ENCODE peak calls at places on chromosomes 4 and X, in four cellular contexts. One of them, this sample, is unnamed. For H3K4me1, the result is how much of the 10 kb centered on the place peaks cover.

GRCh38 chr4:135927651-135928050 is 1604.6 kb downstream of the PCDH18 start:
- DNase-seq in PC-9: peak
- DNase-seq in psoas muscle: no peak
- DNase-seq in Panc1: no peak
- DNase-seq in this sample: no peak

GRCh38 chr4:21577066-21577465 is 371.5 kb downstream of the KCNIP4 start:
- DNase-seq in PC-9: no peak
- DNase-seq in psoas muscle: no peak
- DNase-seq in Panc1: no peak
- DNase-seq in this sample: no peak

GRCh38 chrX:153969904-153970397 is 1.7 kb downstream of the HCFC1 start:
- DNase-seq in PC-9: no peak
- DNase-seq in psoas muscle: no peak
- DNase-seq in Panc1: no peak
- DNase-seq in this sample: no peak

GRCh38 chrX:125205918-125206665 is 113.6 kb upstream of the TEX13C start:
- DNase-seq in PC-9: no peak
- DNase-seq in psoas muscle: peak
- DNase-seq in Panc1: no peak
- DNase-seq in this sample: peak

GRCh38 chr4:158172558-158173258 is at the start of gene GASK1B:
- DNase-seq in PC-9: peak
- DNase-seq in psoas muscle: no peak
- DNase-seq in Panc1: no peak
- DNase-seq in this sample: peak

GRCh38 chrX:38166478-38167083 is 54.1 kb downstream of the SRPX start:
- DNase-seq in PC-9: no peak
- DNase-seq in psoas muscle: no peak
- DNase-seq in Panc1: no peak
- DNase-seq in this sample: no peak

GRCh38 chr4:182809417-182810102 is 107.6 kb downstream of the DCTD start:
- DNase-seq in PC-9: no peak
- DNase-seq in psoas muscle: no peak
- DNase-seq in Panc1: no peak
- DNase-seq in this sample: no peak

GRCh38 chr4:186651181-186651603 is 72.5 kb downstream of the FAT1 start:
- DNase-seq in PC-9: no peak
- DNase-seq in psoas muscle: no peak
- DNase-seq in Panc1: no peak
- DNase-seq in this sample: no peak

GRCh38 chrX:140510895-140511295 is 6.0 kb upstream of the SOX3 start:
- DNase-seq in PC-9: no peak
- DNase-seq in psoas muscle: no peak
- DNase-seq in Panc1: no peak
- DNase-seq in this sample: no peak

GRCh38 chr4:105457997-105458396 is 15.9 kb downstream of the PPA2 start:
- DNase-seq in PC-9: no peak
- DNase-seq in psoas muscle: no peak
- DNase-seq in Panc1: no peak
- DNase-seq in this sample: no peak

GRCh38 chrX:151359931-151360871 is 36.8 kb upstream of the VMA21 start:
- DNase-seq in PC-9: no peak
- DNase-seq in psoas muscle: peak
- DNase-seq in Panc1: no peak
- DNase-seq in this sample: no peak

DNA sequence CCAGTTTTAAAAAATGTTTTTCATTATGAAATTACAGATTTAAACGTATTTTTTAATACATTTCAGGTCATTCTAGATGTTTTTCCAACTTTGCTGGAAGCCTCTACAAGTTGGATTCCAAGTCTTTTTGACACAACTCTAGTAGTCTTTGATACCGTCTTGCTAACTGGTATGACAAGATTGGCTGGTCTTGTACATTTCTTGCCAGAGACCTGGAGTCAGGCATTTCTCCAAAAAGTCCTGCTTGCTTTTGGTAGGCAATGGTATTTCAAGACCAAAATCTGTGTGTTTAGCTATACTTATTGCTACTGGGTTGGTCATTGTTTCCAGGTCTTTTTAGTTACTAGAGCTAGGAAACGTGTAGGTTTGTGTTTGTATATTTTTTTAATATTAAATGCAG is 64.6 kb downstream of the SLAIN2 start:
- DNase-seq in PC-9: no peak
- DNase-seq in psoas muscle: no peak
- DNase-seq in Panc1: no peak
- DNase-seq in this sample: no peak
- H3K4me1 ChIP-seq in PC-9: under half
- H3K4me1 ChIP-seq in psoas muscle: under half
- H3K4me1 ChIP-seq in Panc1: under half
- H3K4me1 ChIP-seq in this sample: under half

GRCh38 chr4:76706581-76706980 is 191.4 kb downstream of the SOWAHB start:
- DNase-seq in PC-9: no peak
- DNase-seq in psoas muscle: no peak
- DNase-seq in Panc1: no peak
- DNase-seq in this sample: no peak
- H3K27ac ChIP-seq in PC-9: peak
- H3K27ac ChIP-seq in psoas muscle: no peak
- H3K27ac ChIP-seq in Panc1: no peak
- H3K27ac ChIP-seq in this sample: no peak

DNA sequence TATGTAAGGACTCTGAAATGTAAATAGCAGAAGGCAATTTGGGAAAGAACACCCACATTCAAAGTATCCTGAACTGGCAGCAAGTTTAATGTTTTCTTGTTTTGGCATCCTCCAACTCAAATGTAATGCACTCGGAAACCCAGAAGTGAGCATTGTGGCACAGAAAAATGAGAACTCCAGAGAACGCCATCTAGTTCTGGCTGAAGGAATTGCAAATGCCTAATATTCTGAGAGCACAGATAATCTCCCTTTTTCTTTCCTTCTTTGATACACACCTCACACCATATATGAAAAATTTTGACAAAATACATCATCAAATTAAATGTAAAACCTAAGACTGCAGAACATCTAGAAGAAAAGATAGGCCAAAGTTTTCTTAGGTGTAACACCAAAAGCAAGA is 52.1 kb downstream of the PWWP3B start:
- DNase-seq in PC-9: no peak
- DNase-seq in psoas muscle: no peak
- DNase-seq in Panc1: no peak
- DNase-seq in this sample: no peak
- TF ChIP-seq CTCF in PC-9: peak
- TF ChIP-seq CTCF in psoas muscle: peak
- TF ChIP-seq CTCF in Panc1: peak
- TF ChIP-seq CTCF in this sample: peak

DNA sequence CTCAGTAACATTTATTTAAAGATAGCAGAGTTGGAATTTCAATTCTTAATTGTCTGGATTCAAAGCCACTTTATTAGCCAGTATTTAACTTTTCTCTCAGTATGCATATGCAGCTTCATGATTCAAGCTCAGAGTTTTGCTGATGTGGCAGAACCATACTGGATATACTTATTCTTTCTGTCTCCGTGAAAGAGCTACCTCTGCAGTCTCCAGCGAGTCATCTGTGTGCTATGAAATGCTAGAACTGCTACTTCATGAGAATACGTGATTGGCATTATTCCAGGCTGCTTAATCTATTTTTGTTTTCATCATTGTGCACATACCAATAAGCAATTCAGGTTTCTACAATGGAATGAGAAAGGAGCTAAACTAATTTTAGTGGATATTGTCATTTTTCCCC is 743.7 kb downstream of the C4orf33 start:
- DNase-seq in PC-9: no peak
- DNase-seq in psoas muscle: no peak
- DNase-seq in Panc1: no peak
- DNase-seq in this sample: peak
- H3K4me1 ChIP-seq in PC-9: under half
- H3K4me1 ChIP-seq in psoas muscle: under half
- H3K4me1 ChIP-seq in Panc1: under half
- H3K4me1 ChIP-seq in this sample: under half

DNA sequence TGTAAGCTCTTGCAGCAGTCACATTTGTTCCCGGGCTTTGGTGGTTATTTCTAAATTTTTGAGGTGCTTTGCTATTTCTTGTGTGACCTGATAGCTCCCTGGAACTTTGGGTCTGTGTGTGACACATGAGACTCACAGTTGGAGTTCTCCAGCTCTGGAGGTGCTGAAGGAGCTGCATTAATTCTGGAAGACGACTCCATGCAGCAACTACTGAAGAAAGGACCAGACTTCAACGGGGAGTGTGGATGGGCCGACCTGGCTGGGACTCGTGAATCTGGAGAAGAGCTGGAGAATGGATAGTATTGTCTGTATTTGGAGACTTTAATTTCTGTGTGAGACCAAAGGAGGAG is 1.5 kb downstream of the MRFAP1 start:
- DNase-seq in PC-9: no peak
- DNase-seq in psoas muscle: no peak
- DNase-seq in Panc1: no peak
- DNase-seq in this sample: no peak
- H3K27ac ChIP-seq in PC-9: peak
- H3K27ac ChIP-seq in psoas muscle: peak
- H3K27ac ChIP-seq in Panc1: peak
- H3K27ac ChIP-seq in this sample: peak

GRCh38 chr4:150140774-150141400 is 62.6 kb downstream of the DCLK2 start:
- DNase-seq in PC-9: peak
- DNase-seq in psoas muscle: no peak
- DNase-seq in Panc1: no peak
- DNase-seq in this sample: peak

GRCh38 chr4:150145950-150146340 is 67.7 kb downstream of the DCLK2 start:
- DNase-seq in PC-9: no peak
- DNase-seq in psoas muscle: no peak
- DNase-seq in Panc1: no peak
- DNase-seq in this sample: no peak

GRCh38 chr4:150142831-150143230 is 64.6 kb downstream of the DCLK2 start:
- DNase-seq in PC-9: no peak
- DNase-seq in psoas muscle: no peak
- DNase-seq in Panc1: no peak
- DNase-seq in this sample: no peak

GRCh38 chr4:150149381-150149780 is 71.1 kb downstream of the DCLK2 start:
- DNase-seq in PC-9: no peak
- DNase-seq in psoas muscle: no peak
- DNase-seq in Panc1: no peak
- DNase-seq in this sample: no peak

GRCh38 chr4:150145090-150145949 is 67.1 kb downstream of the DCLK2 start:
- DNase-seq in PC-9: no peak
- DNase-seq in psoas muscle: no peak
- DNase-seq in Panc1: no peak
- DNase-seq in this sample: no peak
- TF ChIP-seq CTCF in PC-9: no peak
- TF ChIP-seq CTCF in psoas muscle: no peak
- TF ChIP-seq CTCF in Panc1: peak
- TF ChIP-seq CTCF in this sample: peak

DNA sequence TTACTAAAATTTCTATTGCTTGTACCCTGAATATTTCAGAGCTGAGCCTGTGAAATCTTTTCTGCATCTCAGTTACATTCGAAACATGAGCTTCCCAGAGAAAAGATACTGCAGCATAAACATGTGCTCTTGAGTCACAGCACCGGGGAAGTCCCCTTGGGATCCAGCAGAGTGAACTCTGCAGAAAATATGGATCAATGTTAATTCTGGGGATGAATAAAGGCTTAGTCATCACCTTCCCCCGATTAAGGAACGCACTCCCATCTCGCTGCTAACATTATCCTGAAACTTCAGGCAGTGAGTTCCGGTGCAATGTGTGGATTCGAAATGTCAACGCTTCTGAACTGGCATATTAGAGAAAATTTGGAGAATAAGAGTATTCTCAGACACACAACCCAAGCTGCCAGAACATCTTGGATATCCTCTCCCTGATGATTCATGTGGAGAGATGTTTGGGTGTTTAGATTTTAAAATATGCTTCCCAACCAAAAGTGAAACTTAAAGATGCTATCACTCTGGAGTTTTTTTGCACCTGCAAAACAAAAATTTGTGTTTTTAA is 90.8 kb downstream of the IRF2 start:
- DNase-seq in PC-9: peak
- DNase-seq in psoas muscle: peak
- DNase-seq in Panc1: peak
- DNase-seq in this sample: peak
- H3K4me1 ChIP-seq in PC-9: under half
- H3K4me1 ChIP-seq in psoas muscle: half or more
- H3K4me1 ChIP-seq in Panc1: under half
- H3K4me1 ChIP-seq in this sample: under half

This sample was measured in foreskin keratinocyte.